ENCODE peak calls at places on chromosome 14, in six cellular contexts. W is H9, I is IMR-90, D is neuronal stem cell, H is H1, Y is trophoblast cell. X is an unnamed sample.

GRCh38 chr14:91363776-91364523 is 53.7 kb downstream of the CCDC88C start:
- DNase-seq in W (no peak), I (no peak), D (no peak), H (no peak), Y (no peak), X (no peak)

GRCh38 chr14:52694761-52695480 is 437 bp downstream of the ERO1A start:
- DNase-seq in W (no peak), I (peak; percentile 49), D (peak; percentile 29), H (no peak), Y (peak; percentile 53), X (peak; percentile 59)

GRCh38 chr14:24795406-24795805 is 161.4 kb upstream of the GZMB start:
- DNase-seq in W (no peak), I (no peak), D (no peak), H (no peak), Y (no peak), X (no peak)

GRCh38 chr14:81311128-81311527 is 89.0 kb downstream of the STON2 start:
- DNase-seq in W (no peak), I (no peak), D (no peak), H (no peak), Y (no peak), X (no peak)

GRCh38 chr14:23486116-23486515 is 16.6 kb downstream of the NGDN start:
- DNase-seq in W (no peak), I (no peak), D (no peak), H (no peak), Y (no peak), X (no peak)

GRCh38 chr14:24181251-24182077 is 7.2 kb downstream of the IPO4 start:
- DNase-seq in W (no peak), I (no peak), D (no peak), H (no peak), Y (no peak), X (no peak)

GRCh38 chr14:92323031-92323915 is at the start of gene SLC24A4:
- DNase-seq in W (peak; percentile 60), I (no peak), D (peak; percentile 37), H (no peak), Y (peak; percentile 20), X (peak; percentile 4)

GRCh38 chr14:96208739-96209138 is 4.1 kb downstream of the BDKRB2 start:
- DNase-seq in W (no peak), I (no peak), D (no peak), H (no peak), Y (no peak), X (no peak)

GRCh38 chr14:77584809-77585208 is 31.6 kb downstream of the SPTLC2 start:
- DNase-seq in W (no peak), I (no peak), D (no peak), H (no peak), Y (no peak), X (no peak)

GRCh38 chr14:77583657-77584056 is 32.8 kb downstream of the SPTLC2 start:
- DNase-seq in W (no peak), I (no peak), D (no peak), H (no peak), Y (no peak), X (no peak)

GRCh38 chr14:77593501-77593911 is 22.9 kb downstream of the SPTLC2 start:
- DNase-seq in W (no peak), I (peak; percentile 60), D (no peak), H (no peak), Y (peak; percentile 24), X (peak; percentile 28)

GRCh38 chr14:77590845-77591506 is 25.5 kb downstream of the SPTLC2 start:
- DNase-seq in W (no peak), I (no peak), D (no peak), H (no peak), Y (peak; percentile 35), X (no peak)

GRCh38 chr14:77589099-77589498 is 27.3 kb downstream of the SPTLC2 start:
- DNase-seq in W (no peak), I (no peak), D (no peak), H (no peak), Y (peak; percentile 89), X (no peak)
- H3K14ac ChIP-seq in W (no peak overlapping the region), I (no peak overlapping the region), D (no peak overlapping the region), H (no peak overlapping the region), Y (no peak overlapping the region), X (no peak overlapping the region)

GRCh38 chr14:36245223-36245622 is 68.7 kb upstream of the PTCSC3 start:
- DNase-seq in W (no peak), I (no peak), D (no peak), H (no peak), Y (no peak), X (no peak)
- H3K4me1 ChIP-seq in W (no peaks in the 10 kb centered on the region), I (no peaks in the 10 kb centered on the region), D (peaks cover 9% of the 10 kb centered on the region), H (peaks cover 9% of the 10 kb centered on the region), Y (no peaks in the 10 kb centered on the region), X (no peaks in the 10 kb centered on the region)

GRCh38 chr14:100374270-100374669 is 51.1 kb downstream of the SLC25A47 start:
- DNase-seq in W (no peak), I (no peak), D (no peak), H (no peak), Y (no peak), X (no peak)

GRCh38 chr14:100375963-100376735 is 53.0 kb downstream of the SLC25A47 start:
- DNase-seq in W (peak; percentile 97), I (peak; percentile 95), D (peak; percentile 94), H (peak; percentile 89), Y (peak; percentile 98), X (peak; percentile 98)

GRCh38 chr14:100375273-100375962 is 52.3 kb downstream of the SLC25A47 start:
- DNase-seq in W (peak; percentile 56), I (peak; percentile 99), D (no peak), H (peak; percentile 49), Y (peak; percentile 49), X (peak; percentile 99)

GRCh38 chr14:100374891-100375272 is 51.7 kb downstream of the SLC25A47 start:
- DNase-seq in W (no peak), I (peak; percentile 20), D (no peak), H (no peak), Y (no peak), X (no peak)

GRCh38 chr14:100376751-100377171 is 53.6 kb downstream of the SLC25A47 start:
- DNase-seq in W (no peak), I (peak; percentile 23), D (no peak), H (no peak), Y (peak; percentile 70), X (peak; percentile 83)
- H3K9me3 ChIP-seq in W (no peaks in the 10 kb centered on the region), I (no peaks in the 10 kb centered on the region), D (no peaks in the 10 kb centered on the region), H (no peaks in the 10 kb centered on the region), Y (no peaks in the 10 kb centered on the region), X (no peaks in the 10 kb centered on the region)

GRCh38 chr14:67562776-67563150 is 29.7 kb downstream of the PLEKHH1 start:
- DNase-seq in W (no peak), I (no peak), D (no peak), H (no peak), Y (no peak), X (no peak)
- H3K14ac ChIP-seq in W (no peak overlapping the region), I (no peak overlapping the region), D (no peak overlapping the region), H (no peak overlapping the region), Y (no peak overlapping the region), X (no peak overlapping the region)

DNA sequence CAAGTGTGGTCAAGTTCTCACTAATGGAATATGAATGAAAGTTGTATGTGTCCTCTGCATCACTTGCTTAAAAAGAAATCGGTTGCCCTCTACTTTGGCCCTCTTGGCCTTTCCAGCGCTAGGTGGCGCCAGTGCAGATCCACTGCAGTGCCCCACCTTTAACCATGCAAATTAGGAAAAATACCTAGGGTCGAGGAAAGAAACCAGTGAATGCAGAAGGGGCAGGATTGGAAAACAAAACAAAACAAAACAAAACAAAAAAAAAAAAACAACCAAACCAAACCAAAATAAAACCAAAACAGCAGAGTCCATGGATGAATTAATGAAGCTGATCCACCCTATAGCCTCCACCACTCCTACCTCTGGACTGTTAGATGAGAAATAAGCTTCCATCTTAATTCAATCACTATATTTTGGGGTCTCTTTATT is 12.9 kb upstream of the NEMF start:
- DNase-seq in W (peak; percentile 75), I (peak; percentile 63), D (peak; percentile 67), H (no peak), Y (peak; percentile 86), X (peak; percentile 71)
- H3K4me1 ChIP-seq in W (no peaks in the 10 kb centered on the region), I (peaks cover 8% of the 10 kb centered on the region), D (peaks cover 3% of the 10 kb centered on the region), H (peaks cover 3% of the 10 kb centered on the region), Y (peaks cover 3% of the 10 kb centered on the region), X (peaks cover 3% of the 10 kb centered on the region)

GRCh38 chr14:100898465-100898864 is 5.1 kb downstream of the RTL1 start:
- DNase-seq in W (peak; percentile 14), I (no peak), D (no peak), H (no peak), Y (no peak), X (no peak)

GRCh38 chr14:100901391-100902183 is 1.9 kb downstream of the RTL1 start:
- DNase-seq in W (no peak), I (no peak), D (no peak), H (no peak), Y (no peak), X (no peak)

GRCh38 chr14:100900837-100901390 is 2.6 kb downstream of the RTL1 start:
- DNase-seq in W (peak; percentile 76), I (no peak), D (peak; percentile 69), H (no peak), Y (no peak), X (peak; percentile 65)

GRCh38 chr14:100899841-100900771 is 3.4 kb downstream of the RTL1 start:
- DNase-seq in W (peak; percentile 51), I (no peak), D (peak; percentile 59), H (no peak), Y (no peak), X (peak; percentile 49)

GRCh38 chr14:100898935-100899840 is 4.3 kb downstream of the RTL1 start:
- DNase-seq in W (peak; percentile 28), I (no peak), D (no peak), H (no peak), Y (no peak), X (no peak)
- H3K9me3 ChIP-seq in W (no peaks in the 10 kb centered on the region), I (no peaks in the 10 kb centered on the region), D (no peaks in the 10 kb centered on the region), H (no peaks in the 10 kb centered on the region), Y (peaks cover 5% of the 10 kb centered on the region), X (no peaks in the 10 kb centered on the region)

DNA sequence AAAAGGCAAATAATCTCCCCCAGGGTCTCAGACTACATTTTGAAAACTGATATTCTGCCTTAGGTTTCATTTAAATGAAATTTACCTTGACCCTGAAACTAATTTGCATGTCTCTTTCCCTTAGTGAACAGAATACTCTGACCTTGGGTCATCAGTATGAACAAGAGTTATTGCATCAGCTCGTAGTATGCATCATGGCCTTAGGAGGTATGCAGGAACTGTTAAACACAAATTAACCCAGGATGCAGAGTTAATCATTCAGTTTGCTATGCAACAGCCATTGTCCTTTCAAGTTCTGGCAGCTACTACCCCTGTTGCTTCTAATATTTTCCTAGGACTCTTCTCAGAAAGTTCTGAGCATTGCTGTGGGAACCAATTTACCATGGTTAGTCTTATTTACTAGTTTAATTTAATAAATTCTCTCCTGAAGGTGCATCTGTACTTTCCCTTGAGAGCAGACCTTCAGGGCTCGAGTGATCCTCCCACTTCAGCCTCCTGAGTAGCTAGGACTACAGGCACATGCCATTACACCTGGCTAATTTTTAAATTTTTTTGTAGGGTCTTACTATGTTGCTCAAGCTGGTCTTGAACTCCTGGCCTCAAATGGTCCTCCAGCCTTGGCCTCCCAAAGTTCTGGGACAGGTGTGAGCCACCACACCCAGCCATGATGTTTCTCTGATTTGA is 126.7 kb downstream of the TTC6 start:
- DNase-seq in W (no peak), I (peak; percentile 11), D (no peak), H (no peak), Y (no peak), X (peak; percentile 13)
- H3K14ac ChIP-seq in W (no peak overlapping the region), I (no peak overlapping the region), D (no peak overlapping the region), H (no peak overlapping the region), Y (no peak overlapping the region), X (no peak overlapping the region)